ENCODE peak calls at places on chromosomes 7 and 10, in four cellular contexts. O, X, Z and K are unnamed samples.
A peak's percentile ranks its signal among the peaks of the same experiment; 100 is the strongest.

GRCh38 chr7:120723465-120724385 is 134.2 kb downstream of the TSPAN12 start:
- DNase-seq in X (no peak), O (no peak), Z (no peak), K (no peak)

GRCh38 chr7:91112902-91113321 is 151.3 kb upstream of the FZD1 start:
- DNase-seq in O (no peak), Z (no peak), X (no peak), K (no peak)

GRCh38 chr7:74488518-74488917 is 34.8 kb downstream of the GTF2IRD1 start:
- DNase-seq in X (no peak), O (no peak), Z (no peak), K (no peak)

GRCh38 chr10:99540673-99541531 is 8.2 kb downstream of the NKX2-3 start:
- DNase-seq in O (no peak), Z (no peak), X (no peak), K (peak; percentile 76)

GRCh38 chr7:351681-352480 is 61.9 kb downstream of the FOXL3 start:
- DNase-seq in O (no peak), X (peak; percentile 59), Z (no peak), K (no peak)

GRCh38 chr10:30645340-30645827 is 15.8 kb upstream of the LYZL2 start:
- DNase-seq in Z (peak; percentile 53), O (peak; percentile 41), X (no peak), K (no peak)

GRCh38 chr10:7339503-7339902 is 71.3 kb downstream of the SFMBT2 start:
- DNase-seq in O (no peak), Z (peak; percentile 10), X (no peak), K (no peak)

GRCh38 chr10:118482393-118483331 is 112.8 kb downstream of the PRLHR start:
- DNase-seq in X (no peak), O (no peak), Z (no peak), K (no peak)

GRCh38 chr7:79820387-79820786 is 314.2 kb upstream of the GNAI1 start:
- DNase-seq in X (no peak), Z (no peak), O (peak; percentile 78), K (peak; percentile 47)

GRCh38 chr7:81831883-81832282 is 62.0 kb upstream of the HGF start:
- DNase-seq in Z (no peak), O (no peak), X (no peak), K (no peak)

GRCh38 chr10:126979311-126979710 is 74.1 kb downstream of the DOCK1 start:
- DNase-seq in Z (peak; percentile 75), X (no peak), O (no peak), K (no peak)

GRCh38 chr10:86224354-86225097 is 142.1 kb downstream of the GRID1 start:
- DNase-seq in O (no peak), Z (peak; percentile 50), X (no peak), K (peak; percentile 26)